ENCODE peak calls at places on chromosome 15, in nine cellular contexts. T is Panc1; B is neural crest cell; F is activated T-helper 1 cell treated with anti-CD3 and anti-CD28 coated beads, Interleukin-12 subunit alpha, Interleukin-12 subunit beta, Interleukin-2, Interleukin-4 antibody, amounts not matched to agents 30 ng/mL and 10 ng/mL and 1 ng/mL, durations not matched to agents 14 hours and 24 hours and 36 hours; C is GM23248; I is stimulated activated CD8-positive, alpha-beta memory T cell treated with anti-CD3 and anti-CD28 coated beads, Interleukin-4, amount 100 ng/mL, for 24 hours; X is LoVo; L is Jurkat, Clone E6-1; W is COR-L47. N is an unnamed sample.

GRCh38 chr15:49506341-49506740 is 83.3 kb downstream of the FGF7 start:
- DNase-seq in T (no peak), B (no peak), F (no peak), C (no peak), I (no peak), X (no peak), L (no peak), W (no peak), N (no peak)

GRCh38 chr15:74222705-74223104 is 13.4 kb upstream of the CCDC33 start:
- DNase-seq in T (no peak), B (no peak), F (no peak), C (no peak), I (no peak), X (no peak), L (no peak), W (no peak), N (no peak)

GRCh38 chr15:24933716-24934115 is 21.1 kb upstream of the SNRPN start:
- DNase-seq in T (no peak), B (no peak), F (no peak), C (no peak), I (no peak), X (no peak), L (no peak), W (no peak), N (no peak)

GRCh38 chr15:70512772-70513362 is 250.5 kb downstream of the UACA start:
- DNase-seq in T (no peak), B (peak), F (peak), C (peak), I (peak), X (no peak), L (peak), W (peak), N (no peak)

GRCh38 chr15:63556246-63556645 is 40.9 kb upstream of the FBXL22 start:
- DNase-seq in T (no peak), B (no peak), F (no peak), C (no peak), I (no peak), X (no peak), L (no peak), W (no peak), N (no peak)

GRCh38 chr15:99764521-99764920 is 31.3 kb upstream of the LYSMD4 start:
- DNase-seq in T (no peak), B (no peak), F (no peak), C (no peak), I (no peak), X (no peak), L (no peak), W (peak), N (no peak)

GRCh38 chr15:89196994-89197393 is 24.4 kb downstream of the RLBP1 start:
- DNase-seq in T (no peak), B (no peak), F (no peak), C (no peak), I (peak), X (peak), L (peak), W (peak), N (no peak)

GRCh38 chr15:73936588-73937312 is 10.5 kb downstream of the LOXL1 start:
- DNase-seq in T (no peak), B (no peak), F (no peak), C (no peak), I (no peak), X (no peak), L (no peak), W (no peak), N (peak)

GRCh38 chr15:29724026-29724425 is 98.2 kb downstream of the TJP1 start:
- DNase-seq in T (no peak), B (no peak), F (no peak), C (no peak), I (no peak), X (no peak), L (no peak), W (no peak), N (no peak)

GRCh38 chr15:32898991-32899613 is 181.3 kb downstream of the GREM1 start:
- DNase-seq in T (no peak), B (peak), F (no peak), C (no peak), I (no peak), X (no peak), L (no peak), W (peak), N (no peak)

GRCh38 chr15:71575474-71576045 is 234.8 kb upstream of the NR2E3 start:
- DNase-seq in T (no peak), B (no peak), F (no peak), C (peak), I (no peak), X (no peak), L (no peak), W (no peak), N (no peak)

GRCh38 chr15:69129026-69129385 is 31.4 kb upstream of the GLCE start:
- DNase-seq in T (no peak), B (no peak), F (no peak), C (no peak), I (no peak), X (no peak), L (no peak), W (no peak), N (no peak)

GRCh38 chr15:77889009-77889806 is 188.3 kb downstream of the TBC1D2B start:
- DNase-seq in T (no peak), B (no peak), F (no peak), C (no peak), I (no peak), X (no peak), L (no peak), W (no peak), N (peak)

N was measured in right cardiac atrium.